ENCODE peak calls at places on chromosomes 12 and 14, in five cellular contexts. Z is sigmoid colon, U is tibial nerve, F is thyroid gland, G is IMR-90. X is an unnamed sample.

GRCh38 chr12:110826592-110827200 is 20.1 kb upstream of the CCDC63 start:
- DNase-seq in Z (peak; percentile 90), U (peak; percentile 90), F (peak; percentile 52), G (peak; percentile 72), X (peak; percentile 84)

GRCh38 chr14:29926228-29926627 is 1.4 kb downstream of the PRKD1 start:
- DNase-seq in Z (no peak), U (no peak), F (no peak), G (no peak), X (no peak)

GRCh38 chr12:54701940-54702592 is 53.9 kb upstream of the DCD start:
- DNase-seq in Z (no peak), U (no peak), F (no peak), G (peak; percentile 41), X (no peak)

GRCh38 chr14:77524536-77524935 is 25.9 kb upstream of the ISM2 start:
- DNase-seq in Z (no peak), U (no peak), F (no peak), G (no peak), X (no peak)

GRCh38 chr12:89603678-89604077 is 77.8 kb upstream of the POC1B start:
- DNase-seq in Z (no peak), U (no peak), F (no peak), G (no peak), X (no peak)

GRCh38 chr12:49535921-49536525 is 2.8 kb upstream of the KCNH3 start:
- DNase-seq in Z (peak; percentile 46), U (no peak), F (no peak), G (no peak), X (peak; percentile 61)

GRCh38 chr14:47438650-47439140 is 236.7 kb downstream of the MDGA2 start:
- DNase-seq in Z (no peak), U (no peak), F (no peak), G (no peak), X (no peak)

GRCh38 chr14:61461808-61462275 is 140.5 kb downstream of the PRKCH start:
- DNase-seq in Z (no peak), U (no peak), F (no peak), G (peak; percentile 77), X (peak; percentile 56)

GRCh38 chr14:90544971-90545370 is 148.1 kb downstream of the CALM1 start:
- DNase-seq in Z (no peak), U (no peak), F (peak; percentile 1), G (no peak), X (no peak)

GRCh38 chr14:94213021-94213420 is 38.9 kb downstream of the PPP4R4 start:
- DNase-seq in Z (no peak), U (no peak), F (no peak), G (peak; percentile 34), X (no peak)

GRCh38 chr12:113980537-113981337 is 14.6 kb upstream of the RBM19 start:
- DNase-seq in Z (no peak), U (no peak), F (peak; percentile 17), G (peak; percentile 74), X (no peak)

GRCh38 chr12:124311292-124312109 is 16.6 kb downstream of the RFLNA start:
- DNase-seq in Z (no peak), U (no peak), F (no peak), G (no peak), X (no peak)

GRCh38 chr14:21699551-21699950 is 25.9 kb upstream of the OR4E1 start:
- DNase-seq in Z (no peak), U (no peak), F (no peak), G (no peak), X (no peak)

GRCh38 chr12:57135939-57136338 is 7.7 kb downstream of the LRP1 start:
- DNase-seq in Z (peak; percentile 90), U (no peak), F (no peak), G (peak; percentile 52), X (no peak)

GRCh38 chr14:33669111-33669510 is 281.8 kb downstream of the EGLN3 start:
- DNase-seq in Z (no peak), U (no peak), F (no peak), G (no peak), X (no peak)

GRCh38 chr12:47877081-47877480 is 27.7 kb downstream of the VDR start:
- DNase-seq in Z (no peak), U (no peak), F (peak; percentile 52), G (no peak), X (no peak)

GRCh38 chr14:50062438-50063039 is 53.8 kb downstream of the VCPKMT start:
- DNase-seq in Z (no peak), U (no peak), F (no peak), G (peak; percentile 83), X (peak; percentile 82)

GRCh38 chr14:23095196-23096108 is at the start of gene C14orf119:
- DNase-seq in Z (peak; percentile 100), U (peak; percentile 100), F (peak; percentile 100), G (peak; percentile 99), X (peak; percentile 100)

GRCh38 chr12:3456809-3457208 is 34.2 kb upstream of the PRMT8 start:
- DNase-seq in Z (no peak), U (no peak), F (no peak), G (no peak), X (no peak)

GRCh38 chr14:104299993-104300761 is 161.8 kb downstream of the KIF26A start:
- DNase-seq in Z (no peak), U (no peak), F (no peak), G (no peak), X (no peak)

GRCh38 chr14:63735720-63736119 is 7.9 kb upstream of the SGPP1 start:
- DNase-seq in Z (no peak), U (no peak), F (no peak), G (no peak), X (no peak)

GRCh38 chr14:38387821-38388220 is 131.9 kb upstream of the CLEC14A start:
- DNase-seq in Z (no peak), U (no peak), F (no peak), G (no peak), X (no peak)

GRCh38 chr12:9673404-9674225 is 4.1 kb downstream of the CLEC2D start:
- DNase-seq in Z (peak; percentile 64), U (no peak), F (peak; percentile 85), G (peak; percentile 92), X (no peak)

GRCh38 chr14:73472182-73473114 is 14.1 kb upstream of the NUMB start:
- DNase-seq in Z (no peak), U (no peak), F (no peak), G (peak; percentile 82), X (no peak)

GRCh38 chr14:23183479-23183878 is at the start of gene SLC7A8:
- DNase-seq in Z (peak; percentile 82), U (peak; percentile 35), F (peak; percentile 69), G (no peak), X (peak; percentile 93)

GRCh38 chr12:1935242-1935641 is 16.8 kb upstream of the CACNA2D4 start:
- DNase-seq in Z (peak; percentile 57), U (no peak), F (no peak), G (no peak), X (no peak)

GRCh38 chr12:38386238-38386985 is 69.8 kb downstream of the ALG10B start:
- DNase-seq in Z (no peak), U (no peak), F (no peak), G (no peak), X (no peak)

GRCh38 chr14:50954811-50955372 is 10.6 kb upstream of the PYGL start:
- DNase-seq in Z (no peak), U (no peak), F (no peak), G (peak; percentile 79), X (no peak)

GRCh38 chr14:23186913-23187654 is 3.6 kb upstream of the SLC7A8 start:
- DNase-seq in Z (no peak), U (no peak), F (peak; percentile 56), G (peak; percentile 76), X (no peak)

GRCh38 chr12:77847665-77848431 is 17.2 kb downstream of the NAV3 start:
- DNase-seq in Z (no peak), U (no peak), F (no peak), G (peak; percentile 82), X (no peak)

GRCh38 chr14:91417983-91418386 is 365 bp upstream of the CCDC88C start:
- DNase-seq in Z (no peak), U (no peak), F (no peak), G (no peak), X (no peak)

GRCh38 chr14:88618476-88618875 is 55.6 kb downstream of the ZC3H14 start:
- DNase-seq in Z (no peak), U (no peak), F (no peak), G (no peak), X (no peak)

GRCh38 chr14:70005281-70005805 is 126.1 kb downstream of the SMOC1 start:
- DNase-seq in Z (no peak), U (no peak), F (no peak), G (no peak), X (no peak)
- TF ChIP-seq POLR2A in Z (no peak), U (no peak), F (no peak), G (no peak), X (no peak)

DNA sequence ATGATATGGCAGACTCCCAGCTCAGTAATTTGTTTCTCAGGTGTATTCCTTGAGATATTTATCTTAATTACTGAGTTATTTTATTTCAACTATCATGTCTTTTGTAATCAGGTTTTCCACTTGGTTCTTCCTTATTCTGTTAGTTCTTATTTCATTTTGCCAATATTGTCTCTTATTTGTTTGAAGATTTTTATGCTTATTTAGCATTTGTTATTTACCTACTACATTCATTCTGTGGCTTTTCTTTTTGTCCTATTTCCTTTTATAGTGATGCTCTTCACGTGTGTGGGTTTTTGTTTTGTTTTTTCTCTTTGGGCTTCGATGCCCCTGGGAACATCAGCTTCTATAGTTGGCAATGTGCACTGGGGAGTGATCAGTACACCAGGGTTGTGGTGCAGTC is 40.5 kb upstream of the CRADD start:
- DNase-seq in Z (no peak), U (no peak), F (no peak), G (no peak), X (no peak)
- TF ChIP-seq CTCF in Z (no peak), U (no peak), F (no peak), G (no peak), X (no peak)

GRCh38 chr12:70779250-70779649 is 141.3 kb downstream of the PTPRR start:
- DNase-seq in Z (no peak), U (no peak), F (no peak), G (no peak), X (no peak)

GRCh38 chr12:70774055-70774454 is 136.8 kb upstream of the PTPRB start:
- DNase-seq in Z (no peak), U (no peak), F (no peak), G (no peak), X (no peak)
- H3K4me3 ChIP-seq in Z (no peak overlapping the region), U (no peak overlapping the region), F (no peak overlapping the region), G (no peak overlapping the region), X (no peak overlapping the region)

GRCh38 chr12:11756523-11756922 is 107.0 kb downstream of the ETV6 start:
- DNase-seq in Z (peak; percentile 84), U (no peak), F (no peak), G (no peak), X (no peak)

GRCh38 chr12:11758087-11758837 is 108.8 kb downstream of the ETV6 start:
- DNase-seq in Z (no peak), U (no peak), F (no peak), G (no peak), X (no peak)

GRCh38 chr12:11756022-11756421 is 106.5 kb downstream of the ETV6 start:
- DNase-seq in Z (peak; percentile 78), U (no peak), F (no peak), G (no peak), X (no peak)

GRCh38 chr12:11757531-11757930 is 108.1 kb downstream of the ETV6 start:
- DNase-seq in Z (no peak), U (no peak), F (no peak), G (no peak), X (no peak)

DNA sequence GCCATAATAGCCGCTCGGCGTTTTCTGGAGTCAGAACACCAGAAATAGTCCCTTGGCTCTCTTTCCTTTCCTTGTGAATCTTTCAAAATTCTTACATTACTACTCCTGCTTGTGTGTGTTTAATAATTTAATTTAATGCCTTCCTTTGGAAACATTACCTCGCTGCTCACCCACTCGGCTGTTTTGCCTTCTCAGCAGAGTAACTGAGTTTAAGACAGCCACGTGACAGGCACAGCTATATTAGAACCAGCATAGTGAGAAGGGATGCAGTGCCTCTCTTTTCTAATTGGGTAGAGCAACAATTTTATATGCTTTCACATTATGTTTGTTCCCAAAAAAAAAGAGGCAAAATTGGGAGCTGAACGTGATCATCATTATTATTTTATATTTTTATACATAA is 107.6 kb downstream of the ETV6 start:
- DNase-seq in Z (peak; percentile 77), U (no peak), F (no peak), G (no peak), X (no peak)
- TF ChIP-seq POLR2A in Z (no peak), U (no peak), F (no peak), G (no peak), X (no peak)